ENCODE peak calls at places on chromosome 9, in four cellular contexts. G is upper lobe of left lung, P is ovary, L is tibial nerve. U is an unnamed sample. For H3K4me1, the result is how much of the 10 kb centered on the place peaks cover.

GRCh38 chr9:127931092-127931881 is 710 bp upstream of the PIP5KL1 start:
- DNase-seq in L (no peak), P (no peak), G (peak), U (no peak)

GRCh38 chr9:73037613-73038012 is 84.8 kb upstream of the ALDH1A1 start:
- DNase-seq in G (no peak), P (no peak), L (no peak), U (no peak)

GRCh38 chr9:110371411-110372013 is 33.8 kb upstream of the TXNDC8 start:
- DNase-seq in P (no peak), G (no peak), L (no peak), U (no peak)

GRCh38 chr9:132585954-132586829 is 3.8 kb downstream of the BARHL1 start:
- DNase-seq in L (no peak), G (no peak), P (no peak), U (no peak)

GRCh38 chr9:71268871-71269640 is 147.6 kb upstream of the TRPM3 start:
- DNase-seq in L (no peak), G (no peak), P (no peak), U (no peak)

GRCh38 chr9:119273984-119274665 is 95.1 kb downstream of the BRINP1 start:
- DNase-seq in P (no peak), L (no peak), G (no peak), U (no peak)

GRCh38 chr9:88745281-88746001 is 210.5 kb downstream of the NXNL2 start:
- DNase-seq in L (no peak), G (no peak), P (no peak), U (no peak)

GRCh38 chr9:132670816-132671371 is 630 bp downstream of the GTF3C4 start:
- DNase-seq in P (peak), L (no peak), G (peak), U (no peak)

GRCh38 chr9:76564300-76564699 is 105.3 kb downstream of the GCNT1 start:
- DNase-seq in P (no peak), G (no peak), L (no peak), U (no peak)

GRCh38 chr9:135908334-135909204 is 1.2 kb upstream of the CAMSAP1 start:
- DNase-seq in P (peak), G (no peak), L (no peak), U (no peak)

GRCh38 chr9:4553951-4554381 is 63.7 kb downstream of the SLC1A1 start:
- DNase-seq in L (no peak), G (no peak), P (no peak), U (no peak)

GRCh38 chr9:76630916-76631315 is 133.3 kb upstream of the PCA3 start:
- DNase-seq in G (no peak), P (no peak), L (no peak), U (no peak)

GRCh38 chr9:95516221-95516735 is 493 bp downstream of the PTCH1 start:
- DNase-seq in L (no peak), P (no peak), G (no peak), U (no peak)

GRCh38 chr9:136739509-136739908 is 3.2 kb downstream of the LCN10 start:
- DNase-seq in L (no peak), G (no peak), P (no peak), U (no peak)

GRCh38 chr9:123375725-123376132 is 19.7 kb downstream of the CRB2 start:
- DNase-seq in P (peak), L (no peak), G (no peak), U (no peak)

GRCh38 chr9:105390901-105391300 is 56.9 kb upstream of the FSD1L start:
- DNase-seq in G (no peak), P (no peak), L (no peak), U (no peak)

GRCh38 chr9:94729199-94729598 is 2.7 kb downstream of the AOPEP start:
- DNase-seq in L (no peak), P (no peak), G (no peak), U (no peak)

GRCh38 chr9:79684711-79685575 is 113.2 kb downstream of the TLE4 start:
- DNase-seq in L (no peak), P (no peak), G (no peak), U (no peak)

GRCh38 chr9:132993511-132993939 is 15.0 kb downstream of the GFI1B start:
- DNase-seq in G (no peak), L (no peak), P (no peak), U (no peak)

GRCh38 chr9:28073278-28073677 is 500.0 kb upstream of the C9orf72 start:
- DNase-seq in L (no peak), G (no peak), P (no peak), U (peak)

GRCh38 chr9:86282979-86283535 is 719 bp upstream of the ISCA1 start:
- DNase-seq in L (no peak), G (peak), P (no peak), U (no peak)

GRCh38 chr9:86280580-86280979 is 1.8 kb downstream of the ISCA1 start:
- DNase-seq in G (no peak), L (no peak), P (no peak), U (no peak)

GRCh38 chr9:86279839-86280238 is 2.5 kb downstream of the ISCA1 start:
- DNase-seq in G (no peak), L (no peak), P (no peak), U (no peak)

GRCh38 chr9:86281577-86282076 is 711 bp downstream of the ISCA1 start:
- DNase-seq in L (no peak), P (no peak), G (no peak), U (no peak)

GRCh38 chr9:86282077-86282978 is at the start of gene ISCA1:
- DNase-seq in G (peak), P (peak), L (peak), U (peak)
- H3K4me1 ChIP-seq in G (under half), P (under half), L (under half), U (under half)

GRCh38 chr9:14056235-14056930 is 257.6 kb downstream of the NFIB start:
- DNase-seq in G (no peak), P (no peak), L (no peak), U (no peak)

GRCh38 chr9:14058078-14058688 is 255.8 kb downstream of the NFIB start:
- DNase-seq in G (no peak), L (no peak), P (no peak), U (no peak)

GRCh38 chr9:14061921-14062320 is 252.0 kb downstream of the NFIB start:
- DNase-seq in L (no peak), P (no peak), G (no peak), U (no peak)

GRCh38 chr9:14062449-14063187 is 251.3 kb downstream of the NFIB start:
- DNase-seq in G (no peak), L (no peak), P (no peak), U (no peak)

DNA sequence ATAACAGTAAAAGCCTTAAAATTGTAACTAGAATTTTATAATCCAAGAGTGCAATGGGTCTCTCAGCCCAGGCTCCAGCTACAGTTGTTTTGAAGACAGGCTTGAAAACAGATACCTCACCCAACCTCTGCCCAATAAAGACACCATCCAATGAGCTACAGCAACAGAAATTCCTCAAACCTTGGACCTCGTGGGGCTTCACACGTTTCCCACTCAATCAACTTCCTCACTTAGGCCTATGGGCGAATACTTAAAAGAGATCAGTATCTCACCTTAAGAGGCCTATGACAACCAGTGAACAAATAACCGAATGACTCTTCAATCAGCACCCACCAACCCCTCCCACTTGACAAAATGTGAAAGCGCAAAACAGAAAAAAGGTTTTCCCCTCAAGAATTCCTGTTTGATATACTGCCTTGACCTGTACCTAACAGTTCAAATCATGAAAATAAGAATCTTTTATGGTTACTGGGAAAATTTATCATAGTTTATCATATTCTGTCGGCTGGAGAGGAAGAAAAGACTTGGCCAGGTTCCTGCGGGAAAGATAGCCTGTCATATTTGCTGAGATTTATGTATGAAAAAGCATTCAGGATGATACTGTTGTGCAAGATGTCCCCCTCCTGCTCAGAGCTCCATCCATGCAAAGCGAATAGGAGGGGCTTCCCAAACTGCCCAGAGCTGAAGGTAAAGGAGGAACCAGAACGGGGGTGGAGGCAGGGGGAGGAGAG is 256.4 kb downstream of the NFIB start:
- DNase-seq in L (no peak), G (no peak), P (no peak), U (no peak)
- TF ChIP-seq EP300 in L (no peak), G (no peak), P (no peak), U (no peak)

GRCh38 chr9:129344623-129345495 is 166.8 kb upstream of the IER5L start:
- DNase-seq in G (no peak), P (no peak), L (no peak), U (no peak)
- H3K4me1 ChIP-seq in G (under half), P (under half), L (under half), U (under half)

GRCh38 chr9:81565144-81565543 is 124.2 kb downstream of the TLE1 start:
- DNase-seq in L (no peak), P (no peak), G (no peak), U (no peak)

GRCh38 chr9:81564632-81565031 is 124.7 kb downstream of the TLE1 start:
- DNase-seq in G (no peak), P (no peak), L (no peak), U (no peak)

GRCh38 chr9:81562221-81563019 is 126.9 kb downstream of the TLE1 start:
- DNase-seq in G (no peak), L (no peak), P (no peak), U (peak)

GRCh38 chr9:81563020-81563407 is 126.3 kb downstream of the TLE1 start:
- DNase-seq in P (no peak), G (no peak), L (no peak), U (no peak)

DNA sequence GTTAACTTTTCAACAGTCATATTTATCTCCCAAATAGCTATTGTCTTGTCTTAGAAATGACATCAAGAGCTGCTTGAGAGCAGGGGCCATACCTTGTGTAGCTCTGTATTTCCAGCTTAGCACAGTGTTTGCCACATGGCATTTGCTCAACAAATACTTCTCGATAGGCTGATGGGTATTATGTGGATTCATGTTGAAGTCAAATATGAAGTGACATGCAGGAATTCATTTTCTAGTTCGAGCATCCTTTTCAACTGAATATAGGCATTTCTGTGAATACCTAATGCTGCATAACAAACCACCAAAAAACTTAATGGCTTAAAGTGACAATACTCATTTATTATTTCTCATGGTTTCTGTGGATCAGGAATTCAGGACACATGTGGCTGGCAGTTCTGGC is 125.6 kb downstream of the TLE1 start:
- DNase-seq in G (no peak), L (no peak), P (no peak), U (no peak)
- TF ChIP-seq EP300 in G (no peak), L (no peak), P (no peak), U (no peak)

DNA sequence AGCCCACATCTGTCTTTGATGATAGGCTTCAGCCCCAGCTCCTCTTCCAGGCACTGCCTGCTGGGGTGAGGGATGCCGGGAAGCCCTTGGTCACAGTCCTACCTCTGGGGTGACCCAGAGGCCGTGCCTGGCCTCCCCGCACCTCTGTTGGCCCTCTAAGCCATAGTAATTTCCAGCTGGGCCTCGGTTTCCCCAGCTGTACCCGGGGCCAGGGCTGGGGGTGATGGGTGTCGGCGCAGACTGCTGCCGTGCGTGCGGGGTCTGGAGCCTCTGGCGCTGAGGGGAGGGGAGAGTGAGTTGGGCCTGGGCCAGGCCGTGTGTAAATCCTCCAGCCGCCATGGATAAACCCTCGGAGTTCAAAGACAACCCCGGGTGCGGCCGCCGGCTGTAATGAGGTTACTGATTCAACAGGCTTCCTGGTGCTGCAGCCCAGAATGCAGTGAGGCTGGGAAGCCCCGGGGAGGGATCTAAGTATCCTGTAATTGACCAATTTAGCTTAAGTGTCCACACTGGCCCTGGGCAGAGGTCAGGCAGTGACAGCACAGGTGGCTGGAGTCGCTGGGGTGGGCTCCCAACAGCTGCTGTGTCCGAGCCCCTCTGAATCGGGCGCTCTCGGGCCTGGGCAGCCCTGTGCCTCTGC is 7.1 kb downstream of the RXRA start:
- DNase-seq in L (no peak), G (peak), P (peak), U (peak)
- H3K4me1 ChIP-seq in L (half or more), G (half or more), P (half or more), U (half or more)